ENCODE peak calls at places on chromosomes 11 and 22, in eight cellular contexts. Q is astrocyte of the spinal cord, M is glutamatergic neuron, O is right lobe of liver, X is progenitor cell of endocrine pancreas, G is H1, D is astrocyte of the cerebellum, S is Peyer's patch. R is an unnamed sample.

GRCh38 chr11:85685820-85686459 is at the start of gene CCDC89:
- DNase-seq in Q (peak), M (peak), O (peak), X (no peak), G (no peak), D (peak), S (peak), R (no peak)

GRCh38 chr11:8658210-8658968 is 24.1 kb downstream of the TRIM66 start:
- DNase-seq in Q (no peak), M (peak), O (no peak), X (no peak), G (no peak), D (no peak), S (no peak), R (no peak)

GRCh38 chr11:36243641-36244040 is 45.6 kb downstream of the COMMD9 start:
- DNase-seq in Q (no peak), M (no peak), O (no peak), X (no peak), G (no peak), D (no peak), S (no peak), R (no peak)

GRCh38 chr22:39300198-39300830 is 19.1 kb downstream of the RPL3 start:
- DNase-seq in Q (no peak), M (peak), O (no peak), X (no peak), G (no peak), D (no peak), S (peak), R (no peak)

GRCh38 chr11:32081129-32081641 is 9.7 kb upstream of the RCN1 start:
- DNase-seq in Q (peak), M (peak), O (no peak), X (no peak), G (no peak), D (no peak), S (no peak), R (no peak)

GRCh38 chr22:19717691-19718254 is 3.5 kb downstream of the SEPTIN5 start:
- DNase-seq in Q (peak), M (peak), O (peak), X (peak), G (no peak), D (no peak), S (peak), R (peak)

GRCh38 chr22:23898006-23898974 is 4.1 kb downstream of the MIF start:
- DNase-seq in Q (no peak), M (no peak), O (no peak), X (no peak), G (no peak), D (no peak), S (no peak), R (no peak)

GRCh38 chr11:122998727-122999370 is 17.2 kb upstream of the BSX start:
- DNase-seq in Q (no peak), M (no peak), O (no peak), X (no peak), G (no peak), D (no peak), S (no peak), R (no peak)

GRCh38 chr11:24645563-24645962 is 148.7 kb downstream of the LUZP2 start:
- DNase-seq in Q (no peak), M (no peak), O (no peak), X (no peak), G (no peak), D (no peak), S (no peak), R (no peak)

GRCh38 chr11:94525933-94526332 is 13.7 kb downstream of the C11orf97 start:
- DNase-seq in Q (peak), M (no peak), O (peak), X (no peak), G (no peak), D (peak), S (peak), R (no peak)

GRCh38 chr22:31846161-31847115 is 92.6 kb downstream of the DEPDC5 start:
- DNase-seq in Q (peak), M (no peak), O (no peak), X (no peak), G (no peak), D (no peak), S (no peak), R (no peak)

GRCh38 chr11:134370526-134371435 is 39.0 kb downstream of the GLB1L2 start:
- DNase-seq in Q (no peak), M (peak), O (peak), X (no peak), G (no peak), D (no peak), S (no peak), R (no peak)

GRCh38 chr11:9884601-9885000 is 220.7 kb downstream of the SWAP70 start:
- DNase-seq in Q (no peak), M (no peak), O (no peak), X (no peak), G (no peak), D (no peak), S (no peak), R (no peak)

GRCh38 chr11:17635551-17635938 is 83.8 kb upstream of the MYOD1 start:
- DNase-seq in Q (no peak), M (no peak), O (no peak), X (no peak), G (no peak), D (no peak), S (no peak), R (no peak)

GRCh38 chr11:37718431-37718999 is 1120.5 kb upstream of the RAG2 start:
- DNase-seq in Q (no peak), M (no peak), O (no peak), X (no peak), G (no peak), D (no peak), S (peak), R (no peak)

GRCh38 chr22:42294034-42294985 is 23.9 kb upstream of the TCF20 start:
- DNase-seq in Q (peak), M (no peak), O (no peak), X (peak), G (no peak), D (peak), S (peak), R (peak)

GRCh38 chr22:26527574-26528465 is 15.5 kb upstream of the TFIP11 start:
- DNase-seq in Q (no peak), M (no peak), O (peak), X (no peak), G (no peak), D (no peak), S (no peak), R (no peak)

DNA sequence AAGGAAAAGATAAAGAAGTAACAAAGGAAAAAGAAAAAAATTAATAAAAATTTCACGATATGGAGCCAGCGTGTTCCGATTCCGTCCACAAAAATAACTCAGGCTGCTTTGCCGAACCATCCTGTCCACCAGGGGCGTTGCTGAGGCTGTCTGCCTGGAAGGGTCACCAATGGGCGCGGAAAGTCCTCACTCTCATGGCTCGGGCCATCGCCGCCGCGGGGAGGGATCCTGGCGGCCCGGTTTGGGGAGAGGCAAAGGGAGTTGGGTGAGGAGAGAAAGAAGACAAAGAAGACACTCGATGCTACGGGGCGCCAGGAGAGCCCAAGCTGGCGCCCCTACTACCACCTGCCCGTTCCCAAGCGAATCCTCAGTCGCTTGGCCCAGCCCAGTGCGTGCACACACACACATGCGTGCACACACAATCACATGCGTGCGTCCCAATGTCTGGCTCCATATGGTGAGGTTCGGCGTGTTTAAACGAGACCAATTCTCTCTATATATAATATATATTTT is 5.6 kb upstream of the PYGM start:
- DNase-seq in Q (no peak), M (peak), O (no peak), X (no peak), G (no peak), D (no peak), S (peak), R (no peak)
- TF ChIP-seq CTCF in Q (peak), M (no peak), O (no peak), X (peak), G (peak), D (peak), S (peak), R (peak)

GRCh38 chr22:25390297-25391240 is 171.1 kb downstream of the CRYBB2 start:
- DNase-seq in Q (no peak), M (no peak), O (peak), X (no peak), G (no peak), D (no peak), S (no peak), R (no peak)
- TF ChIP-seq CTCF in Q (no peak), M (no peak), O (no peak), X (no peak), G (no peak), D (no peak), S (no peak), R (no peak)

GRCh38 chr22:46537946-46538815 is 761 bp upstream of the CELSR1 start:
- DNase-seq in Q (peak), M (peak), O (no peak), X (peak), G (no peak), D (no peak), S (no peak), R (no peak)
- TF ChIP-seq CTCF in Q (peak), M (no peak), O (no peak), X (peak), G (peak), D (no peak), S (no peak), R (peak)

GRCh38 chr11:12901272-12901671 is 107.8 kb upstream of the RASSF10 start:
- DNase-seq in Q (no peak), M (no peak), O (no peak), X (no peak), G (no peak), D (no peak), S (no peak), R (no peak)
- TF ChIP-seq CTCF in Q (no peak), M (no peak), O (no peak), X (no peak), G (no peak), D (no peak), S (no peak), R (no peak)

GRCh38 chr11:100980156-100980555 is 149.5 kb downstream of the PGR start:
- DNase-seq in Q (peak), M (no peak), O (no peak), X (no peak), G (no peak), D (peak), S (no peak), R (no peak)
- TF ChIP-seq CTCF in Q (peak), M (no peak), O (peak), X (peak), G (peak), D (peak), S (no peak), R (peak)

GRCh38 chr22:34842630-34843029 is 223.3 kb upstream of the ISX start:
- DNase-seq in Q (no peak), M (no peak), O (no peak), X (no peak), G (no peak), D (no peak), S (no peak), R (no peak)
- TF ChIP-seq CTCF in Q (no peak), M (no peak), O (no peak), X (no peak), G (peak), D (no peak), S (no peak), R (no peak)

DNA sequence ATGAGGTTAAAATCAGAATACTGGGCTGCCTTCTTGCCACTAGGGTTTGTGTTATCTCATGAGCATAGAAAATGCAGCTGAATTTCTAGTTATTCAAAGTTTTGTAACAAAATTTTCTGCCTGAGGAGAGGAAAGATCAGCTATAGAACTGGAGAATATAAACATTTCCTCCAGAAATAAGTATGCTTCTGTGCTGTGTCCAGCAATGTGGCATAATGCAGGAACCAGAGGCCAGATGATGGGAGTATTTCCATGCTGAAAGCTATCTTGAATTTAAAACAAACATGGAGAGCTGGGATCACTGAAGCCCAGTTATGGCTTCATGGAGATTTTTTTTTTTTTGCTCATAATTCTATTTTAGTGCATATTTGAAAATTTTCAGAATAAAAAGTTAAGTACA is 608.2 kb downstream of the SOX6 start:
- DNase-seq in Q (no peak), M (no peak), O (no peak), X (no peak), G (no peak), D (no peak), S (no peak), R (no peak)
- TF ChIP-seq CTCF in Q (no peak), M (no peak), O (no peak), X (no peak), G (no peak), D (no peak), S (no peak), R (no peak)

GRCh38 chr11:44860346-44860745 is 90.3 kb downstream of the TP53I11 start:
- DNase-seq in Q (no peak), M (no peak), O (no peak), X (no peak), G (no peak), D (no peak), S (no peak), R (no peak)

GRCh38 chr11:44861829-44862545 is 88.7 kb downstream of the TP53I11 start:
- DNase-seq in Q (peak), M (no peak), O (no peak), X (no peak), G (peak), D (peak), S (peak), R (no peak)

GRCh38 chr11:44859528-44859925 is 91.2 kb downstream of the TP53I11 start:
- DNase-seq in Q (no peak), M (no peak), O (no peak), X (no peak), G (no peak), D (no peak), S (no peak), R (no peak)

GRCh38 chr11:44862546-44863101 is 88.1 kb downstream of the TP53I11 start:
- DNase-seq in Q (peak), M (no peak), O (no peak), X (no peak), G (no peak), D (no peak), S (no peak), R (no peak)

GRCh38 chr11:44860967-44861828 is 89.5 kb downstream of the TP53I11 start:
- DNase-seq in Q (no peak), M (no peak), O (no peak), X (no peak), G (no peak), D (no peak), S (no peak), R (no peak)
- TF ChIP-seq CTCF in Q (no peak), M (no peak), O (no peak), X (no peak), G (no peak), D (no peak), S (no peak), R (no peak)

DNA sequence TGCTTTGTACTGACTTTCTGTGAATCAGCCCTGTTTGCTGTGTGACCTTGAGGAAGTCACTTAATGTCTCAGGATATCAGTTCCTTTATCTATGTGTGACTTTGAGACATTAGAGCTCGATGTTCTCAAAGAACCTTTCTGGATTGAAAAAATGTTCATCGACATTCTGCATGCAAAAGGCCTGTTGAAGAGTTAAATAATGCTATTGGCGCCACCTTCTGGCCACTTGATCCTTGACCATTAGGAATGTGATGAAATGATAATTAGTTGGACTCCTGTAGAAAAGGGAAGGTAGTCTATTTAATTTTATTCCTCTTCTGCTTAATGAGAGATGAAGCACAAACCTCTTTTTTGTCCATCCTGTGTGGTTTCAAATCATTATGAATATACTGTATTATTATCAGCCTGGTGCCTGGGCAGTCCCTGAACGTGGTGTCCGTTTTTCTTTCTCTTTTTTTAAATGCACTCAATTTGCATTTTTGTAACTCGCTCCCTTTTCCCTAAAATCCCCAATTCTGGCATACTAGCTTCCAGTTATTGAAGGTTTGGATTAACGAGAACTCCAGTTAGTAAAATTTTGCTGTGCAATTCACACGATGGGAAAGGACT is 20.7 kb downstream of the ELF5 start:
- DNase-seq in Q (peak), M (peak), O (no peak), X (peak), G (peak), D (peak), S (peak), R (no peak)
- TF ChIP-seq CTCF in Q (peak), M (peak), O (peak), X (peak), G (peak), D (peak), S (peak), R (peak)

DNA sequence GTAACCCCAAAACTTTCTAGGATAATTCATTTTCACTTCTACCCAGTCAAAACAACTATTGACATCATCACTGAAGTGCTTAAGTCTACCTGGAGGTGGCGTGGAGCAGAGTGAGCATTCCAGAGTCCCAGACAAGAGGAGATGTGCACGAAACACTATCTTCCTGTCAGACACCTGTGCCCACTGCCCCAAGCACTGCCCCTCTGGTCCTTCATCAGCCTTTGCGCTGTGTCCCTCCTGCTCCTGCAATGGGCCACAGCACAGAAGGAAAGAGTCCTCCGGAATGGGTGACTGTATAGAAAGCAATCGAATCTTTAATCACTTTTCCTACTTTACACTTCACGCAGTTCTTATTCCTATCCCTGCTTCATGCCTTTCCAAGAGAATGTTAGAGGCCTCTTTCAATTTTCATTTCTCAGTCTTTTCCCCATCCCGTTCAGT is 512 bp upstream of the GRIA4 start:
- DNase-seq in Q (peak), M (peak), O (no peak), X (no peak), G (no peak), D (peak), S (peak), R (no peak)
- TF ChIP-seq CTCF in Q (peak), M (no peak), O (peak), X (peak), G (peak), D (peak), S (peak), R (peak)